ENCODE peak calls at places on chromosomes 7 and 10, in seven cellular contexts. B, M, T, J, V, H and R are unnamed samples.

GRCh38 chr7:29893351-29894005 is 87.2 kb downstream of the WIPF3 start:
- DNase-seq in B (no peak), M (no peak), T (no peak), J (no peak), V (no peak), H (no peak), R (no peak)

GRCh38 chr7:137696376-137696775 is 150.4 kb downstream of the DGKI start:
- DNase-seq in B (no peak), M (no peak), T (no peak), J (no peak), V (no peak), H (no peak), R (no peak)

GRCh38 chr7:105866124-105866801 is 10.1 kb downstream of the ATXN7L1 start:
- DNase-seq in B (peak), M (no peak), T (no peak), J (no peak), V (no peak), H (no peak), R (no peak)

GRCh38 chr10:15335500-15335899 is 35.6 kb downstream of the FAM171A1 start:
- DNase-seq in B (no peak), M (no peak), T (no peak), J (peak), V (no peak), H (no peak), R (no peak)

GRCh38 chr7:22921386-22922086 is 92.4 kb downstream of the HYCC1 start:
- DNase-seq in B (no peak), M (no peak), T (no peak), J (no peak), V (no peak), H (no peak), R (no peak)

GRCh38 chr7:31825576-31825975 is 138.6 kb downstream of the PPP1R17 start:
- DNase-seq in B (no peak), M (no peak), T (no peak), J (no peak), V (no peak), H (no peak), R (no peak)

GRCh38 chr10:23331567-23332290 is 12.9 kb downstream of the C10orf67 start:
- DNase-seq in B (no peak), M (no peak), T (no peak), J (peak), V (no peak), H (no peak), R (no peak)

GRCh38 chr10:28878236-28878970 is 201.1 kb downstream of the BAMBI start:
- DNase-seq in B (no peak), M (no peak), T (no peak), J (no peak), V (no peak), H (no peak), R (no peak)

GRCh38 chr7:100360102-100360607 is 2.2 kb downstream of the PILRB start:
- DNase-seq in B (no peak), M (no peak), T (no peak), J (no peak), V (no peak), H (no peak), R (no peak)

GRCh38 chr7:99624487-99624886 is 7.7 kb downstream of the ZSCAN25 start:
- DNase-seq in B (no peak), M (peak), T (no peak), J (no peak), V (peak), H (no peak), R (no peak)

GRCh38 chr10:6217621-6218020 is 14.9 kb downstream of the PFKFB3 start:
- DNase-seq in B (no peak), M (no peak), T (no peak), J (no peak), V (no peak), H (no peak), R (no peak)

GRCh38 chr7:128116740-128117139 is 85.5 kb upstream of the LRRC4 start:
- DNase-seq in B (no peak), M (no peak), T (no peak), J (no peak), V (no peak), H (no peak), R (no peak)

GRCh38 chr10:127739908-127740307 is 2.9 kb downstream of the FOXI2 start:
- DNase-seq in B (no peak), M (no peak), T (no peak), J (no peak), V (no peak), H (no peak), R (no peak)

GRCh38 chr10:6204063-6204340 is 1.3 kb downstream of the PFKFB3 start:
- DNase-seq in B (no peak), M (no peak), T (peak), J (no peak), V (peak), H (no peak), R (no peak)

GRCh38 chr10:30986027-30986672 is 45.5 kb downstream of the ZNF438 start:
- DNase-seq in B (no peak), M (no peak), T (no peak), J (peak), V (no peak), H (no peak), R (no peak)

GRCh38 chr7:155921804-155922506 is 109.7 kb upstream of the SHH start:
- DNase-seq in B (no peak), M (no peak), T (no peak), J (no peak), V (no peak), H (no peak), R (no peak)

GRCh38 chr7:1460757-1461639 is 1.7 kb upstream of the MICALL2 start:
- DNase-seq in B (no peak), M (no peak), T (no peak), J (peak), V (no peak), H (peak), R (no peak)

GRCh38 chr10:122060250-122060649 is 71.3 kb downstream of the TACC2 start:
- DNase-seq in B (no peak), M (no peak), T (no peak), J (no peak), V (no peak), H (no peak), R (no peak)

GRCh38 chr10:116774728-116775151 is 32.4 kb upstream of the HSPA12A start:
- DNase-seq in B (no peak), M (no peak), T (no peak), J (no peak), V (no peak), H (no peak), R (no peak)

GRCh38 chr7:95304990-95305389 is 19.3 kb downstream of the PON1 start:
- DNase-seq in B (no peak), M (no peak), T (no peak), J (no peak), V (no peak), H (no peak), R (no peak)

GRCh38 chr10:78657622-78658165 is 411.1 kb upstream of the ZMIZ1 start:
- DNase-seq in B (peak), M (peak), T (peak), J (peak), V (peak), H (peak), R (no peak)